ENCODE peak calls at places on chromosomes 2 and 18, in six cellular contexts. One of them, this sample, is unnamed.

GRCh38 chr2:47904903-47905453 is 1.3 kb downstream of the FBXO11 start:
- DNase-seq in heart left ventricle: peak; percentile 46
- DNase-seq in IMR-90: no peak
- DNase-seq in GM23338: peak; percentile 56
- DNase-seq in aorta: peak; percentile 56
- DNase-seq in CD8-positive, alpha-beta T cell: peak; percentile 34
- DNase-seq in this sample: peak; percentile 26

GRCh38 chr2:19320813-19321212 is 37.6 kb downstream of the OSR1 start:
- DNase-seq in aorta: no peak
- DNase-seq in CD8-positive, alpha-beta T cell: no peak
- DNase-seq in heart left ventricle: no peak
- DNase-seq in GM23338: no peak
- DNase-seq in IMR-90: peak; percentile 50
- DNase-seq in this sample: no peak

GRCh38 chr2:54630841-54631497 is 92.5 kb upstream of the EML6 start:
- DNase-seq in heart left ventricle: peak; percentile 73
- DNase-seq in aorta: no peak
- DNase-seq in GM23338: no peak
- DNase-seq in CD8-positive, alpha-beta T cell: no peak
- DNase-seq in IMR-90: no peak
- DNase-seq in this sample: no peak

GRCh38 chr18:37254256-37254880 is 311.2 kb downstream of the CELF4 start:
- DNase-seq in aorta: no peak
- DNase-seq in IMR-90: no peak
- DNase-seq in heart left ventricle: no peak
- DNase-seq in GM23338: peak; percentile 28
- DNase-seq in CD8-positive, alpha-beta T cell: no peak
- DNase-seq in this sample: peak; percentile 26

GRCh38 chr2:200216310-200216709 is 90.2 kb upstream of the SPATS2L start:
- DNase-seq in GM23338: no peak
- DNase-seq in CD8-positive, alpha-beta T cell: no peak
- DNase-seq in IMR-90: no peak
- DNase-seq in heart left ventricle: no peak
- DNase-seq in aorta: no peak
- DNase-seq in this sample: no peak

GRCh38 chr2:27179344-27180000 is 30.7 kb downstream of the TCF23 start:
- DNase-seq in heart left ventricle: no peak
- DNase-seq in CD8-positive, alpha-beta T cell: no peak
- DNase-seq in GM23338: no peak
- DNase-seq in aorta: no peak
- DNase-seq in IMR-90: no peak
- DNase-seq in this sample: no peak

GRCh38 chr2:159010340-159010739 is 41.9 kb downstream of the TANC1 start:
- DNase-seq in IMR-90: peak; percentile 80
- DNase-seq in CD8-positive, alpha-beta T cell: no peak
- DNase-seq in GM23338: no peak
- DNase-seq in aorta: peak; percentile 58
- DNase-seq in heart left ventricle: no peak
- DNase-seq in this sample: no peak

GRCh38 chr2:69010437-69011194 is 2.4 kb upstream of the ANTXR1 start:
- DNase-seq in IMR-90: no peak
- DNase-seq in heart left ventricle: no peak
- DNase-seq in aorta: no peak
- DNase-seq in GM23338: no peak
- DNase-seq in CD8-positive, alpha-beta T cell: no peak
- DNase-seq in this sample: no peak

GRCh38 chr2:44087037-44087713 is 81.5 kb upstream of the PPM1B start:
- DNase-seq in aorta: peak; percentile 91
- DNase-seq in IMR-90: peak; percentile 61
- DNase-seq in CD8-positive, alpha-beta T cell: peak; percentile 68
- DNase-seq in heart left ventricle: peak; percentile 89
- DNase-seq in GM23338: peak; percentile 94
- DNase-seq in this sample: peak; percentile 90

GRCh38 chr18:53134711-53135110 is 794.7 kb downstream of the DCC start:
- DNase-seq in GM23338: no peak
- DNase-seq in IMR-90: no peak
- DNase-seq in heart left ventricle: no peak
- DNase-seq in aorta: no peak
- DNase-seq in CD8-positive, alpha-beta T cell: no peak
- DNase-seq in this sample: no peak

GRCh38 chr18:12010187-12010802 is 29.0 kb downstream of the IMPA2 start:
- DNase-seq in aorta: no peak
- DNase-seq in GM23338: peak; percentile 34
- DNase-seq in heart left ventricle: no peak
- DNase-seq in IMR-90: no peak
- DNase-seq in CD8-positive, alpha-beta T cell: no peak
- DNase-seq in this sample: peak; percentile 66

GRCh38 chr2:189407161-189407943 is 33.9 kb upstream of the WDR75 start:
- DNase-seq in aorta: no peak
- DNase-seq in IMR-90: peak; percentile 87
- DNase-seq in GM23338: no peak
- DNase-seq in heart left ventricle: no peak
- DNase-seq in CD8-positive, alpha-beta T cell: no peak
- DNase-seq in this sample: no peak

GRCh38 chr2:204604061-204604460 is 58.8 kb downstream of the PARD3B start:
- DNase-seq in aorta: no peak
- DNase-seq in GM23338: no peak
- DNase-seq in CD8-positive, alpha-beta T cell: no peak
- DNase-seq in IMR-90: peak; percentile 31
- DNase-seq in heart left ventricle: no peak
- DNase-seq in this sample: no peak

GRCh38 chr2:231795525-231796327 is 9.5 kb downstream of the COPS7B start:
- DNase-seq in CD8-positive, alpha-beta T cell: no peak
- DNase-seq in GM23338: peak; percentile 56
- DNase-seq in heart left ventricle: no peak
- DNase-seq in aorta: no peak
- DNase-seq in IMR-90: peak; percentile 75
- DNase-seq in this sample: peak; percentile 85

DNA sequence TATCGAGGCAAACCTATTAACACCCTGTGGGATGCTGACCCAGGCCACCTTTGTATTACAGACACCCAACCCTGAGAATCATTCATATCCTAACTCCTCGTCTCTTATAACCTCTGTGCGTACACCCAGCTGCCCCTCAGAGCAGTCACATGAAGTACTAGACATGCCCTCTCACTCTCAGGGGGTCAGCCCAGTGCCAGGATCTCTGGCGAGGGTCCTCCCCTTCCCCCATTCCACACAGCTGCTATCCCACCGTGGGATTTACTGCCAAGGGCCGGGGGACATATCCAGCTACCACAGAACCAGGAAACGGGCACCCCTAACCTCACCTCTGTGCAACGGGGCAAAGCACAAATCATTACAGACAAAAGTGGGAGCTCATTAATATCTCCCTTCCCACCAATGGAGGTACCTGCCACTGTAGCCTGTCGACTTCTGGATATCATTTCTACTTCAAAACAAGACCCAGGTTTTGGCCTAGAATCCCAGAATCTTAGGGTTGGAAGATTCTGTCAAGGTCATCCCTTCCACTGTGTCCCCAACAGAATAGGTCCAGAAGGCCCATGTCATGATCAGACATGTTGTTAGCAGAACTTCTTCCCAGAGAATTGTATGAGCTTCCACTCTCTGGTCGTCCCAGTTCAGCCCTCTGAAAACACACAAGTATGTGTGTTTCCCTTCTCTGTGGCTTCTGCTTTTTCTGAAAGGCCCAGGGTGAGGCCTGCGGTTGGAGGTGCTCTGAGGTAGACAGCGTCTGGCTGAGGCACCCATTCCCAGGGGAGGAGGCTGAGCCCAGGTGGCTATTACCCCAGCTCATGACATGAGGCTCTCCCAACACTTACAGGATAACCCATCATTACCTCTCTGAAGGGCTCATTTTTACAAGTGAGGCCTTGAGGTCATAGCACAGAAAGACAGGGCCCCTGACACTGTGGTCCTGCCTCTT is 1.7 kb downstream of the TMBIM1 start:
- DNase-seq in CD8-positive, alpha-beta T cell: no peak
- DNase-seq in aorta: no peak
- DNase-seq in IMR-90: no peak
- DNase-seq in GM23338: no peak
- DNase-seq in heart left ventricle: no peak
- DNase-seq in this sample: no peak
- H3K4me1 ChIP-seq in CD8-positive, alpha-beta T cell: peaks cover 65% of the 10 kb centered on the region
- H3K4me1 ChIP-seq in aorta: peaks cover 3% of the 10 kb centered on the region
- H3K4me1 ChIP-seq in IMR-90: peaks cover 25% of the 10 kb centered on the region
- H3K4me1 ChIP-seq in GM23338: peaks cover 32% of the 10 kb centered on the region
- H3K4me1 ChIP-seq in heart left ventricle: peaks cover 81% of the 10 kb centered on the region
- H3K4me1 ChIP-seq in this sample: peaks cover 71% of the 10 kb centered on the region

GRCh38 chr2:239552213-239552926 is 151.6 kb upstream of the HDAC4 start:
- DNase-seq in heart left ventricle: no peak
- DNase-seq in GM23338: no peak
- DNase-seq in aorta: no peak
- DNase-seq in CD8-positive, alpha-beta T cell: no peak
- DNase-seq in IMR-90: no peak
- DNase-seq in this sample: no peak
- H3K27me3 ChIP-seq in heart left ventricle: no peaks in the 10 kb centered on the region
- H3K27me3 ChIP-seq in GM23338: no peaks in the 10 kb centered on the region
- H3K27me3 ChIP-seq in aorta: no peaks in the 10 kb centered on the region
- H3K27me3 ChIP-seq in CD8-positive, alpha-beta T cell: no peaks in the 10 kb centered on the region
- H3K27me3 ChIP-seq in IMR-90: no peaks in the 10 kb centered on the region
- H3K27me3 ChIP-seq in this sample: peaks cover 93% of the 10 kb centered on the region

DNA sequence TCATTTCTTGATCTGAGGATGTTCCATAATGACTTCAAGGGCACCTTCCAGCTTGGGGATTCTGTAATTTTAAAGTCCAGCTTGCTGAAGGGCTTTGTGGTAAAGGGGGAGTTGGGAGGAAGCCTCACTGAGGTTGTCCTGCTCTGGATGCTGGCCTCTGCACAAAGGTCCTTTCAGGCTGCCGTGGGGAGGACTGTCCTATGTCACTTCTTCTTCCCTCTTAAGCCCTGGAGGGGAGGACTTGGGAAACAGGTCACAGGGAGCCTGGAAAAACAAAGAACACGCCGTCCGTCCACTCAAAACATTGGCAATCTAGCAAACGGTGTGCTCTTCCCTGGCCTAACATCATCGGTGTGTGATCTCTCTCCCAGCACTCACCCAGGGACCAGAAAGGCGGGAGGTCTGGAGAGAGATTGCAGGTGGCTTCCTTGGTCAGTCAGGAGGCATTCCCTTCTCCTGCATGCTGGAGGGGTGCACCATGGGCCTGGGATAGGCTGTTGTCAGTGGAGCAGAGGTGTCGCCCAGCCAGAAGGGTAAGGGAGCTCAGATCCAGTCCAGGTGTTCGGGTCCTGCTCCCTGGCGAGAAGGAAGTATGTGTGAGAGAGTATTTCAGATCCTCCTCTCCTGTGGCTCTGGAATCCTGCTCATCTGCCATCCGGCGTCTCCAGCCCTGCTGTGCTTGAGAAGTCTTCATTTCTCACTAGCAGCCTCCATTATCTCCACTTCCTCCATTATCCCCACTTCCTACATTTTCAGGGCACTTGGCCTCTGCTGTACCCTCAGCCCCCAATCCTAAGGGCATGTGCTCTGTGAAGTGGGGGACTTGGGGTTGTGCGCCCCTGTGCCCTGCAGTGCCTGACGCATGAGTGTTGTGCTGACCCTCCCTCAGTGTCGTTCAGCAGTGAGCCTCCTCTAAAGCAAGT is 20.1 kb downstream of the ASAP2 start:
- DNase-seq in CD8-positive, alpha-beta T cell: no peak
- DNase-seq in IMR-90: no peak
- DNase-seq in aorta: no peak
- DNase-seq in GM23338: peak; percentile 42
- DNase-seq in heart left ventricle: no peak
- DNase-seq in this sample: no peak
- H3K4me1 ChIP-seq in CD8-positive, alpha-beta T cell: no peaks in the 10 kb centered on the region
- H3K4me1 ChIP-seq in IMR-90: peaks cover 44% of the 10 kb centered on the region
- H3K4me1 ChIP-seq in aorta: peaks cover 4% of the 10 kb centered on the region
- H3K4me1 ChIP-seq in GM23338: peaks cover 12% of the 10 kb centered on the region
- H3K4me1 ChIP-seq in heart left ventricle: peaks cover 99% of the 10 kb centered on the region
- H3K4me1 ChIP-seq in this sample: peaks cover 92% of the 10 kb centered on the region

DNA sequence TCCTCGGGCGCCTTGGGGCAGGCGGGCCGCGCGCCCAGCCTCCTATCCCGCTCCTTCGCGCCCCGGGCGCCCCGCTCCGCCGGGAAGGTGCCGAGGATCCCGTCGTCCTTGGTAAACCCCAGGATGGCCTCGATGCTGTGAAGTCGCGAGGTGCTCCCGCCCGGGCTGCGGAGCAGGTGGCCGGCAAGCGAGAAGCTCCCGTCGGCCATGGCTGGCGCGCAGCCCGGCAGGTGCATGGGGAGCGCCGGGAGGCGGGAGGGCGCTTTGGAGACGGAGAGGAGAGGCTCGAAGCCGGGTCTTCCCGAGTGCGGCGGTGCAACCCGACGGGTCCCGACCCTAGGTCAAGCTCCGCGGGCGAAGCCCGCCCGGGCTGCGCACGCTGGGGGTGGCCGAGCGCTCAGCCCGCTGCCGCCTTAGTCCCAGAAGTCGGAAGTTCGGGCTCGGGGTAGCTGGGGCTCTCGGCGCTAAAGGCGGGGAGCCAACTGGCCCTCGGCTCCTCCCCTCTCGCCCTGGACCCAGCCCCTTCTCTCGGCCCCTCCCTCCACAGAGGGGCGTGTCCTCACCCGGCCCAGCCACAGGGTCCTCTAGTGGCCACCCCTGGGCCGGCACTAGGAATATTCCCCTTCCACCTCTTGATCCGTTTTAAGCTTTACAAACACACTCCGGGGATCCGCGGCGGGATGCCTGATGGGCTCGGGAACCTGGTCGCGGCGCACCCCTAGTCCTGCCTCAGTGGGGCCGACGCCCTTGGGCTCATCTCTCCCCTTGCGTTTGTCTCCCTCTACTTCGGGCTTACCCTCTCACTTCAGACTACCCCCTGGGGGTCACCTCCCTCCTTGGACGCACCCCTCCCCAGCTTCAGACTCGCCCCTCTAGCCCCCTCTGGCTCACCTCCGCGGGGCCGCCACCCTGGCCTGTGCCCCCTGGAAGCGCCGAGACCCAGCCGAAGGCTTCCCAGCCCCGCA is at the start of gene RAX:
- DNase-seq in aorta: no peak
- DNase-seq in CD8-positive, alpha-beta T cell: no peak
- DNase-seq in GM23338: peak; percentile 95
- DNase-seq in heart left ventricle: no peak
- DNase-seq in IMR-90: no peak
- DNase-seq in this sample: no peak
- H3K27me3 ChIP-seq in aorta: no peaks in the 10 kb centered on the region
- H3K27me3 ChIP-seq in CD8-positive, alpha-beta T cell: peaks cover 23% of the 10 kb centered on the region
- H3K27me3 ChIP-seq in GM23338: peaks cover 99% of the 10 kb centered on the region
- H3K27me3 ChIP-seq in heart left ventricle: peaks cover 76% of the 10 kb centered on the region
- H3K27me3 ChIP-seq in IMR-90: peaks cover 93% of the 10 kb centered on the region
- H3K27me3 ChIP-seq in this sample: peaks cover 100% of the 10 kb centered on the region

This sample was measured in stomach.